ENCODE peak calls at places on chromosomes 11 and 22, in ten cellular contexts. A is stimulated activated CD4-positive, alpha-beta T cell treated with anti-CD3 and anti-CD28 coated beads, TNF-alpha, amount 100 ng/mL, for 48 hours; X is activated T-helper 1 cell treated with anti-CD3 and anti-CD28 coated beads, Interleukin-2, amount 50 U/mL, for 16 hours; C is HCEC 1CT; V is endodermal cell; P is AG08395; Z is natural killer cell treated with Interleukin-12 subunit alpha and Interleukin-12 subunit beta and Interleukin-15 and Interleukin-18, amount 100 ng/mL, for 72 hours; J is HCT116; S is Ammon's horn; D is A172. L is an unnamed sample.

GRCh38 chr22:29704528-29705285 is 15.1 kb upstream of the CABP7 start:
- DNase-seq in A (no peak), X (no peak), C (peak; percentile 41), V (no peak), P (peak; percentile 48), Z (no peak), J (no peak), S (peak; percentile 88), D (peak; percentile 34), L (peak; percentile 86)

GRCh38 chr11:59680287-59681154 is 11.7 kb upstream of the PATL1 start:
- DNase-seq in A (no peak), X (peak; percentile 25), C (peak; percentile 80), V (peak; percentile 93), P (peak; percentile 77), Z (peak; percentile 64), J (peak; percentile 77), S (peak; percentile 51), D (peak; percentile 56), L (peak; percentile 54)

GRCh38 chr22:30941363-30941740 is 27.2 kb downstream of the MORC2 start:
- DNase-seq in A (no peak), X (no peak), C (no peak), V (no peak), P (no peak), Z (no peak), J (no peak), S (no peak), D (no peak), L (no peak)

GRCh38 chr22:39170825-39171622 is 18.5 kb upstream of the CBX7 start:
- DNase-seq in A (peak; percentile 76), X (peak; percentile 77), C (peak; percentile 49), V (peak; percentile 96), P (peak; percentile 79), Z (peak; percentile 84), J (peak; percentile 50), S (peak; percentile 83), D (peak; percentile 49), L (peak; percentile 87)

GRCh38 chr11:46026616-46027293 is 94.5 kb downstream of the PHF21A start:
- DNase-seq in A (no peak), X (no peak), C (peak; percentile 50), V (no peak), P (peak; percentile 77), Z (no peak), J (no peak), S (peak; percentile 37), D (no peak), L (no peak)

GRCh38 chr11:34926101-34926830 is 9.8 kb downstream of the PDHX start:
- DNase-seq in A (no peak), X (no peak), C (peak; percentile 64), V (no peak), P (peak; percentile 31), Z (no peak), J (peak; percentile 33), S (peak; percentile 63), D (peak; percentile 58), L (peak; percentile 5)

GRCh38 chr11:60161107-60161506 is 21.8 kb downstream of the MS4A6A start:
- DNase-seq in A (no peak), X (no peak), C (no peak), V (no peak), P (no peak), Z (no peak), J (no peak), S (no peak), D (no peak), L (no peak)

GRCh38 chr11:131624526-131624925 is 254.1 kb downstream of the NTM start:
- DNase-seq in A (no peak), X (no peak), C (no peak), V (no peak), P (peak; percentile 63), Z (no peak), J (no peak), S (no peak), D (peak; percentile 2), L (no peak)

GRCh38 chr11:103202048-103202651 is 92.9 kb downstream of the DYNC2H1 start:
- DNase-seq in A (no peak), X (no peak), C (peak; percentile 59), V (no peak), P (peak; percentile 58), Z (no peak), J (peak; percentile 22), S (peak; percentile 31), D (peak; percentile 10), L (no peak)

GRCh38 chr22:39496131-39496838 is 5.8 kb upstream of the MIEF1 start:
- DNase-seq in A (peak; percentile 41), X (peak; percentile 32), C (peak; percentile 66), V (peak; percentile 90), P (peak; percentile 63), Z (no peak), J (peak; percentile 56), S (peak; percentile 93), D (no peak), L (peak; percentile 81)

GRCh38 chr22:24231706-24232105 is 13.2 kb downstream of the GGT5 start:
- DNase-seq in A (no peak), X (no peak), C (no peak), V (no peak), P (no peak), Z (no peak), J (no peak), S (no peak), D (no peak), L (no peak)

GRCh38 chr22:43066844-43067385 is 22.3 kb downstream of the TTLL1 start:
- DNase-seq in A (no peak), X (no peak), C (peak; percentile 68), V (no peak), P (peak; percentile 44), Z (no peak), J (peak; percentile 47), S (no peak), D (peak; percentile 73), L (no peak)

GRCh38 chr22:43928418-43929307 is 5.1 kb downstream of the PNPLA3 start:
- DNase-seq in A (no peak), X (no peak), C (no peak), V (no peak), P (no peak), Z (no peak), J (no peak), S (peak; percentile 49), D (no peak), L (peak; percentile 32)

GRCh38 chr22:32053165-32053755 is 10.2 kb downstream of the SLC5A1 start:
- DNase-seq in A (no peak), X (no peak), C (no peak), V (no peak), P (no peak), Z (no peak), J (no peak), S (peak; percentile 35), D (no peak), L (no peak)

GRCh38 chr22:39185601-39186012 is 33.1 kb upstream of the CBX7 start:
- DNase-seq in A (no peak), X (no peak), C (no peak), V (peak; percentile 48), P (peak; percentile 95), Z (no peak), J (no peak), S (peak; percentile 85), D (no peak), L (peak; percentile 61)

GRCh38 chr22:37239336-37240239 is 4.5 kb downstream of the RAC2 start:
- DNase-seq in A (no peak), X (no peak), C (no peak), V (peak; percentile 51), P (no peak), Z (no peak), J (no peak), S (no peak), D (no peak), L (no peak)

GRCh38 chr22:24001314-24001713 is 3.9 kb downstream of the GSTT4 start:
- DNase-seq in A (no peak), X (no peak), C (no peak), V (peak; percentile 86), P (no peak), Z (no peak), J (no peak), S (no peak), D (no peak), L (no peak)

GRCh38 chr11:560305-561147 is at the start of the genes LMNTD2 and RASSF7:
- DNase-seq in A (peak; percentile 94), X (peak; percentile 96), C (peak; percentile 73), V (peak; percentile 97), P (peak; percentile 99), Z (peak; percentile 95), J (peak; percentile 76), S (peak; percentile 90), D (peak; percentile 37), L (peak; percentile 90)

GRCh38 chr22:39466228-39467006 is 9.6 kb downstream of the MGAT3 start:
- DNase-seq in A (no peak), X (no peak), C (no peak), V (no peak), P (no peak), Z (no peak), J (no peak), S (no peak), D (no peak), L (no peak)

GRCh38 chr11:126392638-126393023 is 37.1 kb downstream of the ST3GAL4 start:
- DNase-seq in A (no peak), X (no peak), C (no peak), V (no peak), P (no peak), Z (no peak), J (no peak), S (no peak), D (no peak), L (no peak)

GRCh38 chr11:73470036-73470624 is 93.9 kb downstream of the RELT start:
- DNase-seq in A (no peak), X (no peak), C (no peak), V (no peak), P (no peak), Z (no peak), J (no peak), S (no peak), D (no peak), L (no peak)

GRCh38 chr11:11960687-11961086 is 47.7 kb downstream of the DKK3 start:
- DNase-seq in A (no peak), X (no peak), C (no peak), V (no peak), P (no peak), Z (no peak), J (no peak), S (peak; percentile 56), D (no peak), L (no peak)

GRCh38 chr11:11978792-11979486 is 29.5 kb downstream of the DKK3 start:
- DNase-seq in A (no peak), X (no peak), C (peak; percentile 41), V (peak; percentile 66), P (no peak), Z (no peak), J (no peak), S (no peak), D (peak; percentile 95), L (peak; percentile 92)

L was measured in BE2C.